ENCODE peak calls at places on chromosomes 1 and 21, in ten cellular contexts. V is breast epithelium, S is uterus, U is A549, C is upper lobe of left lung, E is transverse colon, X is gastrocnemius medialis, N is tibial nerve, L is NB4, A is prostate gland. Z is an unnamed sample.
A peak's percentile ranks its signal among the peaks of the same experiment; 100 is the strongest.

GRCh38 chr1:244548558-244549115 is 87.6 kb downstream of the CATSPERE start:
- DNase-seq in V (no peak), S (no peak), U (no peak), C (no peak), E (no peak), X (no peak), N (no peak), L (no peak), A (no peak), Z (no peak)

GRCh38 chr1:84096121-84096635 is 47.9 kb upstream of the PRKACB start:
- DNase-seq in V (no peak), S (no peak), U (no peak), C (no peak), E (no peak), X (no peak), N (no peak), L (no peak), A (no peak), Z (no peak)

GRCh38 chr21:17602874-17603273 is 9.8 kb downstream of the BTG3 start:
- DNase-seq in V (no peak), S (no peak), U (no peak), C (no peak), E (no peak), X (no peak), N (no peak), L (no peak), A (no peak), Z (no peak)

GRCh38 chr1:42956739-42957138 is 1.9 kb downstream of the SLC2A1 start:
- DNase-seq in V (no peak), S (no peak), U (no peak), C (no peak), E (no peak), X (no peak), N (no peak), L (no peak), A (no peak), Z (no peak)

GRCh38 chr1:83897516-83897915 is 101.4 kb downstream of the TTLL7 start:
- DNase-seq in V (no peak), S (no peak), U (no peak), C (no peak), E (no peak), X (no peak), N (no peak), L (no peak), A (no peak), Z (no peak)

GRCh38 chr1:45009956-45010854 is 919 bp downstream of the HECTD3 start:
- DNase-seq in V (peak; percentile 57), S (no peak), U (peak; percentile 19), C (peak; percentile 59), E (peak; percentile 82), X (no peak), N (no peak), L (peak; percentile 19), A (no peak), Z (no peak)

GRCh38 chr1:100597069-100597741 is 59.3 kb downstream of the GPR88 start:
- DNase-seq in V (no peak), S (no peak), U (no peak), C (no peak), E (no peak), X (no peak), N (no peak), L (peak; percentile 75), A (no peak), Z (no peak)

GRCh38 chr1:84146375-84147032 is 2.4 kb downstream of the PRKACB start:
- DNase-seq in V (no peak), S (no peak), U (no peak), C (no peak), E (no peak), X (no peak), N (no peak), L (peak; percentile 19), A (no peak), Z (no peak)

GRCh38 chr1:116916002-116916401 is 6.3 kb downstream of the PTGFRN start:
- DNase-seq in V (no peak), S (no peak), U (no peak), C (no peak), E (no peak), X (no peak), N (no peak), L (no peak), A (no peak), Z (no peak)

GRCh38 chr1:116918714-116919357 is 9.1 kb downstream of the PTGFRN start:
- DNase-seq in V (no peak), S (no peak), U (no peak), C (no peak), E (no peak), X (no peak), N (no peak), L (no peak), A (no peak), Z (no peak)

GRCh38 chr1:116914667-116915066 is 5.0 kb downstream of the PTGFRN start:
- DNase-seq in V (no peak), S (no peak), U (no peak), C (no peak), E (no peak), X (no peak), N (no peak), L (no peak), A (no peak), Z (no peak)

GRCh38 chr1:116915182-116915611 is 5.5 kb downstream of the PTGFRN start:
- DNase-seq in V (no peak), S (peak; percentile 45), U (no peak), C (no peak), E (peak; percentile 77), X (no peak), N (no peak), L (no peak), A (peak; percentile 22), Z (no peak)

DNA sequence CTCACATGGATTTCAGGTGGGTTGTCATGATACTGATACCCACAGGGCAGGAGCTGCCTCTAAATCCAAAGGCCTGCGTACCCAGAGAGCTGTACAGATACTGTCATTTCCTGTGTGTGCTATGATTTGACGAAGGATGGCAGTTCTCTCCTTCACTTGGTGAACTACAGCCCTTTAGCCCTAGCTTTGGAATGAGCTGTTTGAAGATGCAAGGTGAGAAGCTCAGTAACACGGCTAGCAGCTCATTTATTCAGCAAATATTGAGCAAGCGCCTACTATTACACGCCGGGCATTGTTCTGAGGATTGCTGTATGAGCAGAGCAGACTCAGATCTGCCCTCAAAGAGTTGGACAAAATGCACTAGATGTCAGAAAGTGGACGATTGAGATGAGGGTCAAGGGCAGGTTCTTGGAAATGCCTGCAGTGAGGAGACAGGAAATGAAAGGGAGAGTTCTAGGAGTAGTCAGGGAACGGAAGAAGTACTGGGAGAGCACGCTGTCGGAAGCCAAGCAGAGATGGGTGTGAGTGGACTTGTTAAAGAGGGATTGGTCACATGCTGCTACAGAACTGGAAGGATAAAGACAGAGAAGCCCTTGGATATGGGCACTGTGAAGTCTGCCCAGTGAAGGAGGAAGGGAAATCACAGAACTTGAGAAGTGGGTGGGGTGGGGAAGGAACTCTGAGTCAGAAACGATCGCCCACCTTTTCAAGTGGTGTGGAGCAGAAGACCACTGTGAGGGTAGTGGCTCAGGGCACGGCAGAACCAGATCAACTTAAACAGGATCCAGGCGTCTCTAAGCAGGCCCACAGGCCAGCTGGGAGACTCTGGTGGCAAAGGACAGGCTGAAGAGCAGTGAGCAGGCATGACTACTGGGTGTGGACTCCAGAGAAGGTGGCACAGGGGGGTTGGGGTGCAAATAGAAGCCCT is 7.1 kb downstream of the PTGFRN start:
- DNase-seq in V (no peak), S (no peak), U (no peak), C (peak; percentile 26), E (no peak), X (no peak), N (no peak), L (no peak), A (no peak), Z (no peak)
- H3K4me3 ChIP-seq in V (no peak overlapping the region), S (no peak overlapping the region), U (no peak overlapping the region), C (no peak overlapping the region), E (no peak overlapping the region), X (no peak overlapping the region), N (no peak overlapping the region), L (no peak overlapping the region), A (no peak overlapping the region), Z (no peak overlapping the region)

GRCh38 chr1:174967845-174968705 is 31.7 kb upstream of the CACYBP start:
- DNase-seq in V (no peak), S (no peak), U (no peak), C (no peak), E (no peak), X (no peak), N (no peak), L (no peak), A (no peak), Z (no peak)

GRCh38 chr1:174965006-174965971 is 34.5 kb upstream of the CACYBP start:
- DNase-seq in V (no peak), S (no peak), U (no peak), C (peak; percentile 59), E (peak; percentile 48), X (no peak), N (no peak), L (peak; percentile 51), A (no peak), Z (peak; percentile 44)

GRCh38 chr1:174966000-174966572 is 33.7 kb upstream of the CACYBP start:
- DNase-seq in V (no peak), S (no peak), U (no peak), C (no peak), E (no peak), X (no peak), N (no peak), L (no peak), A (peak; percentile 67), Z (no peak)

GRCh38 chr1:174963547-174964125 is 36.1 kb upstream of the CACYBP start:
- DNase-seq in V (no peak), S (no peak), U (no peak), C (no peak), E (peak; percentile 44), X (no peak), N (no peak), L (no peak), A (peak; percentile 42), Z (no peak)

GRCh38 chr1:174964261-174964984 is 35.3 kb upstream of the CACYBP start:
- DNase-seq in V (no peak), S (no peak), U (no peak), C (peak; percentile 31), E (no peak), X (no peak), N (no peak), L (peak; percentile 91), A (no peak), Z (no peak)
- TF ChIP-seq POLR2A in V (no peak), S (no peak), U (no peak), C (no peak), E (peak; percentile 41), X (no peak), N (no peak), L (no peak), A (no peak), Z (no peak)

DNA sequence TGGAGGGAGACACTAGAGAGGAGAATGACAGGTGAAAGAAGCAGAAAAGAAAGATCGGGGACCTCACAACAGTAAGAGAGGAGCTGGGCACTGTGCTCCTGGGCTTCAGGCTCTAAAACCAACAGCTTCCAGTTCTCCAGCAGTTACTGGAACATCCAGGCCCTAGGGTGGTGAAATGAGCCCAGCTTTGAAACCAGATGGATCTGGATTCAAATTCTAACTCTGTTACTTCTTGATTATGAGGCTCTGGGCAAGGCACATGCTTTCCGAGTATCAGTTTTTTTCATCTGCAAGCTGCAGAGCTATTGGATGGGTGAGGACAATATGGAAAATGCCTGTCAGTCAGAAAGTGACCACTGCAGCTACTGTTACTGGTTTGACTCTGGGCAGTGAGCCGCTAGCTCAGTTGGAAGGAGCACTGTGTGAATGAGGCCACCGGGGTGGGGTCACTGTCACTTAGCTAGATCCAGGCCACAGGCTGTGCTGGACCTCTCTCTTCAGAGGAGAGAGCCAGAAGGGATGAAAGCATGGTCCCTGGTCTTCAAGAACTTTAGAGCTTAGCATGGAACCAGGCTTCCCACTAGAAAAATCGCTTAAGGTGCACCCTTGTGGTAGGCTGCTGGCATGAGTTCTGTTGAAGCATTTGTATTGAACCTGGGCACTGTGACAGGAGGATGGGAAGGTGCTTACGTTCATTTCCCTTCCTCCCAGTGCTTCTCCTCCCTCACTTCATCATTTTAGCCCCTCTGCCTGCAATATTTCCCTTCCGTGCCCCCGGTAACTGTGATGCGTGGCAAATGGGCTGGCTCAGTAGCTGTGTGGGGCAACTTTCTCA is 12.2 kb downstream of the PLEKHO1 start:
- DNase-seq in V (no peak), S (peak; percentile 28), U (no peak), C (no peak), E (no peak), X (no peak), N (no peak), L (peak; percentile 53), A (no peak), Z (no peak)
- TF ChIP-seq CTCF in V (no peak), S (no peak), U (no peak), C (no peak), E (no peak), X (no peak), N (no peak), L (no peak), A (peak; percentile 13), Z (no peak)

GRCh38 chr1:175597969-175598765 is 145.2 kb downstream of the TNR start:
- DNase-seq in V (no peak), S (no peak), U (no peak), C (no peak), E (no peak), X (no peak), N (no peak), L (no peak), A (no peak), Z (no peak)
- H3K4me3 ChIP-seq in V (no peak overlapping the region), S (no peak overlapping the region), U (no peak overlapping the region), C (no peak overlapping the region), E (no peak overlapping the region), X (no peak overlapping the region), N (no peak overlapping the region), L (no peak overlapping the region), A (no peak overlapping the region), Z (no peak overlapping the region)

Z was measured in lower leg skin.